ENCODE peak calls at places on chromosomes 13 and 19, in four cellular contexts. N is GM23338, E is mucosa of descending colon, Z is GM12865. L is an unnamed sample.
A peak's percentile ranks its signal among the peaks of the same experiment; 100 is the strongest.

GRCh38 chr13:44653261-44653660 is 77.1 kb upstream of the TSC22D1 start:
- DNase-seq in N (no peak), Z (no peak), E (no peak), L (no peak)

GRCh38 chr13:93338030-93338429 is 111.4 kb downstream of the GPC6 start:
- DNase-seq in Z (no peak), E (no peak), N (no peak), L (no peak)

GRCh38 chr13:105410602-105411001 is 1124.9 kb downstream of the EFNB2 start:
- DNase-seq in E (peak; percentile 73), Z (peak; percentile 16), N (peak; percentile 82), L (peak; percentile 0)

GRCh38 chr19:50332264-50333038 is 3.3 kb upstream of the KCNC3 start:
- DNase-seq in Z (peak; percentile 48), N (peak; percentile 86), E (no peak), L (peak; percentile 33)

GRCh38 chr19:43594710-43595604 is 977 bp downstream of the IRGQ start:
- DNase-seq in N (peak; percentile 89), E (peak; percentile 66), Z (peak; percentile 86), L (peak; percentile 55)

GRCh38 chr19:1168877-1169791 is 4.9 kb downstream of the SBNO2 start:
- DNase-seq in N (no peak), Z (no peak), E (no peak), L (no peak)

GRCh38 chr13:73338389-73338788 is 279.6 kb downstream of the KLF5 start:
- DNase-seq in E (no peak), N (no peak), Z (no peak), L (no peak)

GRCh38 chr13:110629735-110630134 is 14.4 kb downstream of the NAXD start:
- DNase-seq in Z (no peak), E (no peak), N (no peak), L (no peak)

GRCh38 chr13:114089341-114089740 is 43.1 kb downstream of the RASA3 start:
- DNase-seq in E (no peak), Z (no peak), N (no peak), L (no peak)

GRCh38 chr19:51259348-51260245 is 8.7 kb downstream of the SIGLECL1 start:
- DNase-seq in Z (peak; percentile 68), N (peak; percentile 72), E (peak; percentile 37), L (peak; percentile 75)

GRCh38 chr19:45079911-45080469 is 930 bp downstream of the GEMIN7 start:
- DNase-seq in Z (no peak), N (peak; percentile 81), E (peak; percentile 57), L (no peak)

GRCh38 chr13:29926077-29926476 is 75.7 kb upstream of the UBL3 start:
- DNase-seq in E (no peak), N (no peak), Z (no peak), L (no peak)

GRCh38 chr19:55649579-55650557 is 1.9 kb downstream of the CCDC106 start:
- DNase-seq in E (no peak), Z (no peak), N (no peak), L (no peak)

GRCh38 chr13:21040120-21040834 is 21.1 kb downstream of the LATS2 start:
- DNase-seq in E (no peak), N (no peak), Z (no peak), L (no peak)

GRCh38 chr13:95067303-95067702 is 233.9 kb downstream of the ABCC4 start:
- DNase-seq in N (no peak), Z (no peak), E (no peak), L (no peak)

GRCh38 chr19:40143612-40144011 is 47.6 kb upstream of the MAP3K10 start:
- DNase-seq in N (peak; percentile 20), E (peak; percentile 24), Z (peak; percentile 89), L (no peak)

GRCh38 chr13:71492346-71492871 is 374.6 kb downstream of the DACH1 start:
- DNase-seq in N (no peak), E (no peak), Z (no peak), L (no peak)

GRCh38 chr13:93230466-93230865 is 3.9 kb downstream of the GPC6 start:
- DNase-seq in E (no peak), N (no peak), Z (no peak), L (no peak)

GRCh38 chr19:51986309-51987291 is at the start of gene ZNF350:
- DNase-seq in N (peak; percentile 96), Z (peak; percentile 95), E (peak; percentile 99), L (peak; percentile 88)

GRCh38 chr19:14582894-14583340 is at the start of gene CLEC17A:
- DNase-seq in Z (peak; percentile 95), N (no peak), E (no peak), L (no peak)

GRCh38 chr13:44068737-44069136 is 189.0 kb downstream of the LACC1 start:
- DNase-seq in E (no peak), N (peak; percentile 41), Z (no peak), L (no peak)

GRCh38 chr19:13505761-13506549 is at the start of gene CACNA1A:
- DNase-seq in N (peak; percentile 73), E (no peak), Z (no peak), L (no peak)

GRCh38 chr13:73467103-73467502 is 408.3 kb downstream of the KLF5 start:
- DNase-seq in E (no peak), N (no peak), Z (no peak), L (no peak)

GRCh38 chr13:107534548-107534947 is 680.8 kb downstream of the LIG4 start:
- DNase-seq in E (no peak), N (no peak), Z (no peak), L (no peak)

GRCh38 chr13:40624338-40624737 is 42.1 kb downstream of the FOXO1 start:
- DNase-seq in Z (no peak), N (no peak), E (no peak), L (no peak)

GRCh38 chr13:27339299-27339698 is 68.7 kb downstream of the RASL11A start:
- DNase-seq in N (peak; percentile 89), Z (peak; percentile 70), E (peak; percentile 68), L (peak; percentile 43)

GRCh38 chr13:34901577-34901976 is 40.5 kb upstream of the NBEA start:
- DNase-seq in Z (no peak), E (no peak), N (no peak), L (no peak)

GRCh38 chr13:32969516-32969941 is 46.7 kb upstream of the KL start:
- DNase-seq in N (no peak), E (peak; percentile 11), Z (peak; percentile 76), L (no peak)

GRCh38 chr13:45623516-45624090 is 8.1 kb upstream of the ERICH6B start:
- DNase-seq in E (no peak), Z (peak; percentile 58), N (peak; percentile 48), L (no peak)

GRCh38 chr13:114077938-114078335 is 54.5 kb downstream of the RASA3 start:
- DNase-seq in E (no peak), Z (no peak), N (peak; percentile 53), L (no peak)

GRCh38 chr19:12990447-12990846 is 4.8 kb upstream of the NFIX start:
- DNase-seq in E (no peak), Z (no peak), N (no peak), L (no peak)

DNA sequence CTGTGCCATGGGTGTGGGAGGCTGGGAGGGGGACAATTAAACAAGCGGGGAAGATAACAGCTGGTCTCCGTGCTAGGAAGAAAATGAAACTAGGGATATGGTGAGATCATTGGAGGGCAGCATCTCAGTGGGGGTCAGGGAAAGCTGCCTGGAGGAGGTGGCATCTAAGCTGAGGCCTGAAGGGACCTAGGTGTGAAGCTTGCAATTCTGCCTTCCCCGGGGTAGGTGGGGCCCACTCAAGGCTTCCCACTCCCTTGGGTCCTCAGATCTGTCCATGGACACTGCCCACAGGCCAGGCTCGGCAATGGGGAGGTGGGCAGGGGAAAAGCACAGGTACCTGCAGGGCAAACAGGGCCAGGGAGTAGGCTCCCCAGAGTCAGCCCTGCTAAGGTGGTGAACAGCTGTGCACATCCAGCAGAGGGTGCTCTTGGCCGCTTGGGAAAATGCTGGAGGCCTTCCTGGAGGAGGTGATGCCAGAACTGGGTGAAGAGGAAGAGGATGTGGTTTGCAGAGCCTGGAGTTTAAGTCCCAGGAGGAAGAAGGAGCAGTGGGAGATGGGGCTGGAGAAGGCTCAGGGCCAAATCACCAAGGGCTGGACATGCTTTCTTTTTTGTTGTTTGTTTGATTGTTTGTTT is 25.7 kb upstream of the CCNE1 start:
- DNase-seq in Z (peak; percentile 41), E (no peak), N (peak; percentile 71), L (peak; percentile 24)
- TF ChIP-seq CTCF in Z (peak; percentile 48), E (no peak), N (peak; percentile 90), L (no peak)

GRCh38 chr19:8320564-8321066 is 560 bp downstream of the NDUFA7 start:
- DNase-seq in Z (peak; percentile 40), E (peak; percentile 44), N (peak; percentile 26), L (no peak)

GRCh38 chr19:8321760-8322637 is 703 bp downstream of the RPS28 start:
- DNase-seq in Z (peak; percentile 29), N (no peak), E (no peak), L (no peak)

GRCh38 chr19:8319807-8320520 is 1.2 kb downstream of the NDUFA7 start:
- DNase-seq in N (peak; percentile 77), Z (no peak), E (no peak), L (no peak)

GRCh38 chr19:8322638-8322997 is 1.3 kb downstream of the RPS28 start:
- DNase-seq in N (no peak), E (no peak), Z (no peak), L (no peak)

GRCh38 chr19:8321067-8321759 is at the start of the genes NDUFA7 and RPS28:
- DNase-seq in E (peak; percentile 98), Z (peak; percentile 98), N (peak; percentile 98), L (peak; percentile 91)
- TF ChIP-seq CTCF in E (no peak), Z (peak; percentile 29), N (peak; percentile 30), L (no peak)

GRCh38 chr19:47507924-47508553 is 6.8 kb downstream of the NAPA start:
- DNase-seq in E (no peak), Z (no peak), N (peak; percentile 36), L (no peak)
- TF ChIP-seq CTCF in E (no peak), Z (no peak), N (peak; percentile 41), L (no peak)

GRCh38 chr19:18322759-18323460 is at the start of gene LSM4:
- DNase-seq in N (peak; percentile 99), E (peak; percentile 99), Z (peak; percentile 99), L (peak; percentile 95)
- TF ChIP-seq CTCF in N (peak; percentile 58), E (peak; percentile 1), Z (peak; percentile 38), L (no peak)

DNA sequence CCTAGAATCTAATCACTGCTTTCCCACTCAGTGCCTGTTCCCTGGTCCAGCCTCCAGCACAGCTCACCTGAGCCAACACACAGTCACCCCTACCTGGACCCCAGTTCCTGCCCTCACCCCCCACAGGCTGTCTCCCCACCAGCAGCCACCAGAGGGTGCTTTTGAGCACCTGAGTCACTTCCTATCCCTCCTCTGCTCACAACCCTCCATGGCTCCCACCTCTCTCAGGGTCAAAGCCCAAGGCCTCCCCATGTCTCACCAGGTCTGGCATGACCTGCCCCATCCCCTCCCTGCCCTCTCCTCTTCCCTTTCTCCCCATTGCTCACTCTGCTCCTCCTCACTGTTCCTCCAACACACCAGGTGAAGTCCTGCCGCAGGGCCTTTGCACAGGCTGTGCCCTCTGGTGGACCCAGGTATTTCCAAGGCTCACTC is 7.1 kb upstream of the DPP9 start:
- DNase-seq in N (peak; percentile 72), Z (peak; percentile 54), E (peak; percentile 56), L (peak; percentile 57)
- TF ChIP-seq CTCF in N (peak; percentile 77), Z (peak; percentile 66), E (peak; percentile 41), L (peak; percentile 28)

L was measured in Calu3.